ENCODE peak calls at places on chromosomes 3 and 15, in six cellular contexts. V is right lobe of liver, P is GM12878, K is body of pancreas, M is GM23248, C is cardiac fibroblast. Z is an unnamed sample.

GRCh38 chr3:150168694-150169093 is 198.0 kb upstream of the PFN2 start:
- DNase-seq in V (no peak), P (no peak), K (peak; percentile 62), M (peak; percentile 83), C (peak; percentile 40), Z (no peak)

GRCh38 chr15:73946046-73946678 is 19.9 kb downstream of the LOXL1 start:
- DNase-seq in V (no peak), P (no peak), K (no peak), M (no peak), C (no peak), Z (no peak)

GRCh38 chr3:142574665-142575064 is 3.9 kb downstream of the ATR start:
- DNase-seq in V (no peak), P (no peak), K (no peak), M (no peak), C (no peak), Z (peak; percentile 36)

GRCh38 chr15:37594431-37594830 is 340.0 kb upstream of the TMCO5A start:
- DNase-seq in V (no peak), P (no peak), K (no peak), M (no peak), C (no peak), Z (no peak)

GRCh38 chr3:53269888-53270880 is 14.4 kb upstream of the TKT start:
- DNase-seq in V (peak; percentile 91), P (peak; percentile 30), K (peak; percentile 96), M (peak; percentile 98), C (peak; percentile 98), Z (peak; percentile 99)

GRCh38 chr15:78046796-78047341 is 30.6 kb downstream of the TBC1D2B start:
- DNase-seq in V (no peak), P (no peak), K (no peak), M (no peak), C (no peak), Z (peak; percentile 77)

GRCh38 chr15:61755461-61755860 is 304.8 kb downstream of the VPS13C start:
- DNase-seq in V (no peak), P (no peak), K (no peak), M (no peak), C (no peak), Z (no peak)

GRCh38 chr15:74957301-74958035 is 896 bp upstream of the RPP25 start:
- DNase-seq in V (peak; percentile 60), P (no peak), K (no peak), M (peak; percentile 59), C (peak; percentile 41), Z (no peak)

GRCh38 chr15:31867536-31868442 is 162.5 kb upstream of the CHRNA7 start:
- DNase-seq in V (peak; percentile 71), P (peak; percentile 11), K (peak; percentile 65), M (peak; percentile 61), C (peak; percentile 64), Z (peak; percentile 73)

GRCh38 chr3:24020036-24020691 is 75.1 kb downstream of the NR1D2 start:
- DNase-seq in V (no peak), P (no peak), K (no peak), M (no peak), C (no peak), Z (no peak)

GRCh38 chr3:123881771-123882170 is 2.4 kb downstream of the MYLK start:
- DNase-seq in V (no peak), P (no peak), K (no peak), M (no peak), C (no peak), Z (no peak)

GRCh38 chr3:123883656-123884257 is 375 bp downstream of the MYLK start:
- DNase-seq in V (no peak), P (no peak), K (peak; percentile 21), M (peak; percentile 51), C (peak; percentile 13), Z (no peak)

GRCh38 chr3:123884258-123884831 is at the start of gene MYLK:
- DNase-seq in V (peak; percentile 87), P (no peak), K (peak; percentile 72), M (peak; percentile 96), C (peak; percentile 85), Z (peak; percentile 79)

GRCh38 chr3:123883111-123883510 is 1.0 kb downstream of the MYLK start:
- DNase-seq in V (no peak), P (no peak), K (no peak), M (no peak), C (no peak), Z (no peak)

GRCh38 chr3:123884993-123885392 is 861 bp upstream of the MYLK start:
- DNase-seq in V (no peak), P (no peak), K (no peak), M (no peak), C (no peak), Z (no peak)
- H3K4me3 ChIP-seq in V (no peak overlapping the region), P (no peak overlapping the region), K (no peak overlapping the region), M (peak overlapping the region; percentile 76), C (no peak overlapping the region), Z (no peak overlapping the region)

GRCh38 chr15:85620321-85621044 is 174.2 kb downstream of the KLHL25 start:
- DNase-seq in V (no peak), P (no peak), K (no peak), M (peak; percentile 91), C (peak; percentile 74), Z (no peak)
- H3K4me3 ChIP-seq in V (peak overlapping the region; percentile 1), P (no peak overlapping the region), K (no peak overlapping the region), M (peak overlapping the region; percentile 74), C (peak overlapping the region; percentile 62), Z (no peak overlapping the region)

GRCh38 chr3:196344663-196345062 is 6.5 kb upstream of the TM4SF19 start:
- DNase-seq in V (no peak), P (no peak), K (no peak), M (no peak), C (no peak), Z (peak; percentile 89)
- H3K4me3 ChIP-seq in V (no peak overlapping the region), P (no peak overlapping the region), K (no peak overlapping the region), M (no peak overlapping the region), C (no peak overlapping the region), Z (no peak overlapping the region)

DNA sequence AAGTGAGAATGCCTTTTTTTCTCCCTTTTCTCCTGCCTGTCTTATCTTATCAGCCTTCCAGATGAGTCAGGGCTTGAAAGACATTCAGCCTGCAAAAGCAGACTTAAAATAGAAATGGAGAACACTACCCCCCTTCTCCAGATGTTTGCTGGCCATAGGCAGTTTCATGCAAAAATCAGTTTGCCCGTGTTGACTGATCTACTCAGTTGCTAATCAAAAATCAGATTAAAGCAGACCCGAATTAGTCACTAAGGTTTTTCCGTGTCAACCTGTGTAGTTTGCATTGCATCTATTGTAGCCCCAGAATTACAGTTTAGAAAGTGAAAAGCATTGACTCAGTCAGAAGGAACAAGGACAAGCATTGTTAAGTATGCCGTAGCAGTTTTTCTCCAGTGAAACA is 56.2 kb downstream of the IL5RA start:
- DNase-seq in V (no peak), P (no peak), K (no peak), M (no peak), C (no peak), Z (no peak)
- H3K4me3 ChIP-seq in V (no peak overlapping the region), P (no peak overlapping the region), K (no peak overlapping the region), M (no peak overlapping the region), C (no peak overlapping the region), Z (no peak overlapping the region)

GRCh38 chr3:13839766-13840340 is 40.0 kb downstream of the WNT7A start:
- DNase-seq in V (no peak), P (no peak), K (no peak), M (no peak), C (no peak), Z (no peak)

GRCh38 chr3:13841826-13842225 is 38.0 kb downstream of the WNT7A start:
- DNase-seq in V (no peak), P (no peak), K (no peak), M (no peak), C (no peak), Z (no peak)

GRCh38 chr3:13842226-13842625 is 37.6 kb downstream of the WNT7A start:
- DNase-seq in V (no peak), P (no peak), K (no peak), M (no peak), C (no peak), Z (no peak)

GRCh38 chr3:13840456-13840855 is 39.4 kb downstream of the WNT7A start:
- DNase-seq in V (no peak), P (no peak), K (no peak), M (no peak), C (no peak), Z (no peak)

GRCh38 chr3:13841141-13841540 is 38.7 kb downstream of the WNT7A start:
- DNase-seq in V (no peak), P (no peak), K (no peak), M (no peak), C (no peak), Z (no peak)
- H3K4me3 ChIP-seq in V (no peak overlapping the region), P (no peak overlapping the region), K (no peak overlapping the region), M (no peak overlapping the region), C (no peak overlapping the region), Z (no peak overlapping the region)

DNA sequence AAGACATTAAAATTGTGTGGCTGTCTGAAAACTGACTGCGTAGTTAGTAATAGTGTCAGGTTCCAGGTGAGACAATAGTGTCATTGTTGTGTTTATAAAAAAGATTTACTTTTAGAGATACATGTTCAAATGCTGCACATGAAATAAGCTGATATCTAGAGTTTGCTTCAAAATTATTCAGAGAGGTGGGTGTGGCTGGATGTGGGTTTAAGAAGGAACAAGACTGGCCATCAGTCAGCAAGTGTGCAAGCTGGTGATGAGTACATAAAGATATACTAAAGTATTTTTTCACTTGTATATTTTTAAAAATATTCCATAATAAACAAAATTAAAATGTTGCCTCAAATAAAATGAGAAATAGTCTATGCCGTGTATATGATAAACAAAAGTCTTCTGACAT is 190.6 kb downstream of the ARRDC4 start:
- DNase-seq in V (no peak), P (no peak), K (no peak), M (no peak), C (no peak), Z (no peak)
- H3K4me3 ChIP-seq in V (no peak overlapping the region), P (no peak overlapping the region), K (no peak overlapping the region), M (no peak overlapping the region), C (no peak overlapping the region), Z (no peak overlapping the region)